ENCODE peak calls at places on chromosomes 2 and 18, in seven cellular contexts. A is activated CD8-positive, alpha-beta memory T cell treated with anti-CD3 and anti-CD28 coated beads, Interleukin-2, amount 50 U/mL, for 48 hours; K is DMS153; L is T follicular helper cell; Y is AG08396; W is HTR-8/SVneo; V is SHP77. F is an unnamed sample.

GRCh38 chr2:146388757-146389156 is 1456.1 kb upstream of the ACVR2A start:
- DNase-seq in A (no peak), K (no peak), L (no peak), Y (no peak), W (no peak), V (no peak), F (no peak)

GRCh38 chr2:23843051-23843976 is 83.6 kb downstream of the ATAD2B start:
- DNase-seq in A (no peak), K (no peak), L (no peak), Y (peak), W (no peak), V (no peak), F (no peak)

GRCh38 chr2:118580651-118581050 is 266.8 kb downstream of the EN1 start:
- DNase-seq in A (no peak), K (no peak), L (no peak), Y (peak), W (no peak), V (no peak), F (no peak)

GRCh38 chr2:15527074-15527739 is 33.9 kb downstream of the NBAS start:
- DNase-seq in A (no peak), K (no peak), L (no peak), Y (no peak), W (no peak), V (no peak), F (no peak)

GRCh38 chr2:73985318-73986084 is 791 bp downstream of the TET3 start:
- DNase-seq in A (peak), K (no peak), L (peak), Y (peak), W (no peak), V (peak), F (no peak)

GRCh38 chr18:42545825-42546224 is 569.7 kb downstream of the RIT2 start:
- DNase-seq in A (no peak), K (no peak), L (no peak), Y (peak), W (no peak), V (no peak), F (no peak)

GRCh38 chr2:501130-501529 is 176.1 kb downstream of the TMEM18 start:
- DNase-seq in A (no peak), K (no peak), L (no peak), Y (no peak), W (no peak), V (no peak), F (no peak)

GRCh38 chr18:2568605-2569004 is 2.7 kb downstream of the METTL4 start:
- DNase-seq in A (no peak), K (no peak), L (no peak), Y (no peak), W (no peak), V (no peak), F (no peak)

GRCh38 chr2:194545978-194546377 is 1111.0 kb upstream of the SLC39A10 start:
- DNase-seq in A (no peak), K (no peak), L (no peak), Y (no peak), W (no peak), V (no peak), F (no peak)

GRCh38 chr2:160666019-160666676 is 172.5 kb upstream of the RBMS1 start:
- DNase-seq in A (no peak), K (peak), L (no peak), Y (peak), W (peak), V (no peak), F (peak)

GRCh38 chr18:26520974-26521373 is 27.4 kb downstream of the KCTD1 start:
- DNase-seq in A (no peak), K (no peak), L (no peak), Y (no peak), W (no peak), V (no peak), F (no peak)

GRCh38 chr18:59861009-59861408 is 38.8 kb upstream of the PMAIP1 start:
- DNase-seq in A (no peak), K (no peak), L (no peak), Y (no peak), W (no peak), V (no peak), F (no peak)

GRCh38 chr2:118403658-118404451 is 315.6 kb downstream of the INSIG2 start:
- DNase-seq in A (no peak), K (no peak), L (no peak), Y (no peak), W (no peak), V (no peak), F (no peak)

GRCh38 chr2:17599617-17600016 is 59.1 kb downstream of the VSNL1 start:
- DNase-seq in A (no peak), K (no peak), L (no peak), Y (no peak), W (no peak), V (no peak), F (no peak)

GRCh38 chr18:13796515-13796914 is 27.4 kb upstream of the MC5R start:
- DNase-seq in A (no peak), K (no peak), L (no peak), Y (no peak), W (no peak), V (peak), F (no peak)

GRCh38 chr2:226985227-226985946 is 149.5 kb downstream of the RHBDD1 start:
- DNase-seq in A (no peak), K (peak), L (no peak), Y (peak), W (peak), V (peak), F (peak)

GRCh38 chr2:147679664-147680502 is 164.9 kb upstream of the ACVR2A start:
- DNase-seq in A (no peak), K (peak), L (no peak), Y (no peak), W (no peak), V (no peak), F (no peak)

GRCh38 chr2:145356046-145356445 is 836.1 kb upstream of the ZEB2 start:
- DNase-seq in A (no peak), K (no peak), L (no peak), Y (no peak), W (no peak), V (no peak), F (no peak)

GRCh38 chr18:10329116-10329515 is 125.3 kb upstream of the APCDD1 start:
- DNase-seq in A (no peak), K (no peak), L (no peak), Y (peak), W (no peak), V (no peak), F (no peak)

GRCh38 chr18:55275042-55275897 is 312.7 kb downstream of the TCF4 start:
- DNase-seq in A (no peak), K (no peak), L (no peak), Y (peak), W (peak), V (no peak), F (no peak)

GRCh38 chr2:230985519-230986231 is 10.2 kb upstream of the SPATA3 start:
- DNase-seq in A (no peak), K (no peak), L (no peak), Y (no peak), W (no peak), V (no peak), F (no peak)

GRCh38 chr18:62523631-62524442 is 1.0 kb downstream of the ZCCHC2 start:
- DNase-seq in A (peak), K (peak), L (peak), Y (peak), W (no peak), V (peak), F (no peak)

GRCh38 chr2:191738003-191738402 is 60.1 kb downstream of the NABP1 start:
- DNase-seq in A (no peak), K (no peak), L (no peak), Y (no peak), W (no peak), V (no peak), F (no peak)

GRCh38 chr18:596288-596881 is 403 bp upstream of the CLUL1 start:
- DNase-seq in A (no peak), K (peak), L (no peak), Y (no peak), W (peak), V (peak), F (peak)

GRCh38 chr2:26088038-26088643 is 54.3 kb downstream of the RAB10 start:
- DNase-seq in A (no peak), K (no peak), L (no peak), Y (peak), W (peak), V (no peak), F (peak)

GRCh38 chr18:62499263-62499650 is 23.6 kb upstream of the ZCCHC2 start:
- DNase-seq in A (no peak), K (no peak), L (no peak), Y (no peak), W (no peak), V (no peak), F (no peak)

GRCh38 chr2:196036442-196036841 is 32.2 kb downstream of the DNAH7 start:
- DNase-seq in A (no peak), K (no peak), L (no peak), Y (no peak), W (no peak), V (no peak), F (no peak)

GRCh38 chr2:239520811-239521517 is 120.1 kb upstream of the HDAC4 start:
- DNase-seq in A (no peak), K (no peak), L (no peak), Y (no peak), W (no peak), V (no peak), F (no peak)

GRCh38 chr18:50297621-50298442 is 10.3 kb upstream of the CXXC1 start:
- DNase-seq in A (peak), K (peak), L (peak), Y (peak), W (peak), V (peak), F (peak)

GRCh38 chr18:55321268-55322175 is 266.5 kb downstream of the TCF4 start:
- DNase-seq in A (peak), K (peak), L (no peak), Y (peak), W (peak), V (peak), F (peak)

GRCh38 chr2:231228223-231228622 is 29.8 kb downstream of the ARMC9 start:
- DNase-seq in A (no peak), K (no peak), L (no peak), Y (no peak), W (no peak), V (no peak), F (no peak)

F was measured in frontal cortex.